ENCODE peak calls at places on chromosome 11, in seven cellular contexts. G, F, S, Y, Z, W and M are unnamed samples. For H3K4me1, the result is how much of the 10 kb centered on the place peaks cover.

GRCh38 chr11:69273571-69273970 is 20.4 kb upstream of the MYEOV start:
- DNase-seq in G (no peak), F (no peak), S (no peak), Y (no peak), Z (no peak), W (no peak), M (no peak)

GRCh38 chr11:66607126-66607834 is 9.2 kb upstream of the RBM14 start:
- DNase-seq in G (no peak), F (peak), S (peak), Y (peak), Z (peak), W (peak), M (peak)

GRCh38 chr11:69650081-69650831 is 9.3 kb downstream of the CCND1 start:
- DNase-seq in G (no peak), F (no peak), S (no peak), Y (no peak), Z (no peak), W (no peak), M (peak)

GRCh38 chr11:118230088-118230487 is 5.3 kb upstream of the JAML start:
- DNase-seq in G (no peak), F (no peak), S (no peak), Y (no peak), Z (no peak), W (no peak), M (no peak)

GRCh38 chr11:69876013-69876412 is 56.8 kb upstream of the FGF3 start:
- DNase-seq in G (no peak), F (peak), S (peak), Y (peak), Z (no peak), W (no peak), M (peak)

GRCh38 chr11:72609045-72609444 is 65.2 kb downstream of the PDE2A start:
- DNase-seq in G (no peak), F (no peak), S (no peak), Y (no peak), Z (no peak), W (peak), M (no peak)

GRCh38 chr11:122803716-122804115 is 34.6 kb upstream of the CRTAM start:
- DNase-seq in G (no peak), F (no peak), S (no peak), Y (no peak), Z (no peak), W (no peak), M (no peak)

GRCh38 chr11:114892381-114893197 is 214.3 kb downstream of the NXPE2 start:
- DNase-seq in G (no peak), F (no peak), S (no peak), Y (no peak), Z (peak), W (peak), M (no peak)

GRCh38 chr11:67468056-67468455 is 995 bp downstream of the TMEM134 start:
- DNase-seq in G (no peak), F (no peak), S (peak), Y (peak), Z (peak), W (no peak), M (no peak)

GRCh38 chr11:66112041-66112491 is 42.0 kb downstream of the PACS1 start:
- DNase-seq in G (no peak), F (no peak), S (no peak), Y (no peak), Z (no peak), W (peak), M (no peak)

GRCh38 chr11:72446929-72447753 is 12.8 kb upstream of the CLPB start:
- DNase-seq in G (peak), F (no peak), S (no peak), Y (no peak), Z (no peak), W (peak), M (no peak)

GRCh38 chr11:20739004-20739612 is 69.7 kb downstream of the NELL1 start:
- DNase-seq in G (no peak), F (no peak), S (no peak), Y (no peak), Z (no peak), W (no peak), M (no peak)

GRCh38 chr11:20238712-20239111 is 78.4 kb upstream of the DBX1 start:
- DNase-seq in G (no peak), F (no peak), S (peak), Y (peak), Z (no peak), W (no peak), M (no peak)

GRCh38 chr11:61173456-61173855 is 12.2 kb upstream of the VPS37C start:
- DNase-seq in G (no peak), F (no peak), S (no peak), Y (no peak), Z (no peak), W (peak), M (peak)

GRCh38 chr11:83773950-83774880 is 488.0 kb upstream of the CCDC90B start:
- DNase-seq in G (no peak), F (no peak), S (no peak), Y (no peak), Z (no peak), W (no peak), M (no peak)

GRCh38 chr11:13210424-13210823 is 67.2 kb upstream of the BMAL1 start:
- DNase-seq in G (peak), F (peak), S (peak), Y (peak), Z (peak), W (peak), M (peak)

GRCh38 chr11:89416961-89417360 is 74.2 kb downstream of the NOX4 start:
- DNase-seq in G (no peak), F (no peak), S (no peak), Y (no peak), Z (no peak), W (no peak), M (no peak)

GRCh38 chr11:130514316-130514715 is 65.9 kb downstream of the ADAMTS15 start:
- DNase-seq in G (no peak), F (no peak), S (no peak), Y (no peak), Z (no peak), W (no peak), M (no peak)

GRCh38 chr11:75567971-75568370 is 5.9 kb downstream of the SERPINH1 start:
- DNase-seq in G (no peak), F (no peak), S (no peak), Y (no peak), Z (no peak), W (no peak), M (no peak)

GRCh38 chr11:75565221-75565814 is 3.3 kb downstream of the SERPINH1 start:
- DNase-seq in G (no peak), F (no peak), S (no peak), Y (peak), Z (peak), W (peak), M (peak)

GRCh38 chr11:75565916-75566762 is 4.1 kb downstream of the SERPINH1 start:
- DNase-seq in G (no peak), F (no peak), S (no peak), Y (no peak), Z (no peak), W (no peak), M (no peak)

GRCh38 chr11:75568616-75569219 is 6.7 kb downstream of the SERPINH1 start:
- DNase-seq in G (no peak), F (no peak), S (no peak), Y (no peak), Z (no peak), W (no peak), M (no peak)

DNA sequence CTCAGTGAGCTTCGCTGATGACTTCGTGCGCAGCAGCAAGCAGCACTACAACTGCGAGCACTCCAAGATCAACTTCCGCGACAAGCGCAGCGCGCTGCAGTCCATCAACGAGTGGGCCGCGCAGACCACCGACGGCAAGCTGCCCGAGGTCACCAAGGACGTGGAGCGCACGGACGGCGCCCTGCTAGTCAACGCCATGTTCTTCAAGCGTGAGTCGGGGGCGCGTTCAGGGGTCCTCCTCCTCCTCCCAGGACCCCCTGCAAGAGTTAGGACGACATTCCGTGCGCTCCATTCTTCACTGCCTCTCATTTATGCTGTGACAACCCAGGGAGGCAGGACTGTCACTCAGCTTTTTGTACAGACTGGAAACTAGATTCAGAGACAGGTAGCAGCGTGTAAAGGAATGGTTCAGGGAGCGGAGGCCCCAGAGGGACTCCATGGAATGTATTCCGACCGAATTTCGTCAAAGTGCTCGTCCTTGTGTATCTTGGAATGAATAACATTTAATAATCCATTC is 4.8 kb downstream of the SERPINH1 start:
- DNase-seq in G (no peak), F (no peak), S (no peak), Y (no peak), Z (no peak), W (no peak), M (no peak)
- H3K4me1 ChIP-seq in G (under half), F (under half), S (under half), Y (under half), Z (under half), W (under half), M (under half)

GRCh38 chr11:34855021-34855753 is 61.0 kb downstream of the APIP start:
- DNase-seq in G (no peak), F (no peak), S (no peak), Y (peak), Z (no peak), W (peak), M (no peak)
- H3K27ac ChIP-seq in G (no peak), F (no peak), S (no peak), Y (peak), Z (no peak), W (no peak), M (no peak)

DNA sequence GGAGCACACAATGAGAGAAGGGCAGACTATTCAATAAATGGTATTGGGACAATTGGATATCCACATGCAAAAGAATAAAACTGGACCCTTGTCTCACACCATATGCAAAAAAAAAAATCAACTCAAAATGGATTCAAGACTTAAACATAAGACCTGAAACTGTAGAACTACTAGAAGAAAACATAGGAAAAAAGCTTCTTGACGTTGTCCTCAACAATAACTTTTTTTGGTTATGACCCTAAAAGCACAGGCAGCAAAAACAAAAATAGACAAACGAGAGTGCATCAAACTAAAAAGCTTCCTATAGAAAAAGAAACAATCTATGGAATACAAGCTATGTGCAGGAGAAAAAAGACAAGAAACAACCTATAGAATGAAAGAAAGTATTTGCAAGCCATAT is 37.1 kb upstream of the EED start:
- DNase-seq in G (no peak), F (no peak), S (no peak), Y (no peak), Z (no peak), W (no peak), M (no peak)
- TF ChIP-seq POLR2A in G (no peak), F (no peak), S (no peak), Y (no peak), Z (no peak), W (no peak), M (no peak)

GRCh38 chr11:117020873-117021564 is 77.2 kb downstream of the SIK3 start:
- DNase-seq in G (no peak), F (no peak), S (no peak), Y (no peak), Z (no peak), W (no peak), M (no peak)
- H3K4me1 ChIP-seq in G (under half), F (under half), S (half or more), Y (under half), Z (under half), W (half or more), M (under half)

DNA sequence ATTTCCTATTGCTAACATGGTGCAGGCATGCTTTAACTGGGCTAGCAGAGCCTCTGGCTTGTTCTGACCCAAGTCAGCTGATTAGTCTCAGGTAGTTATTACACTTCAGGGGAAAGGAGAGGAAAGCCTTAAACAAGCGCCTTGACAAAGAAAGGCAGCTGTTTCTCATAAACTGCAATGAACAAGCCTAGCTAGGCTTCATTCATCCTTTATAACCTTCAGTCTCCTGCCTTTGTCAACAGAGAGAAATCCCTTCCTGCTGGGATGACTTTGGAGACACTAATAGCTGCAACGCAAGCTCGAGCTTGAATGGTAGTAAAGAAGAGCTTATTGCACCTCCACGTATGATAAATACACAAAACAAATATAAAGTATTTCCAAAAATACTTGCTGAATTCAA is 68.4 kb downstream of the CCDC34 start:
- DNase-seq in G (no peak), F (no peak), S (no peak), Y (peak), Z (no peak), W (no peak), M (no peak)
- H3K27ac ChIP-seq in G (no peak), F (no peak), S (no peak), Y (peak), Z (no peak), W (no peak), M (no peak)

GRCh38 chr11:313787-314547 is at the start of gene IFITM1:
- DNase-seq in G (no peak), F (no peak), S (no peak), Y (peak), Z (no peak), W (no peak), M (no peak)
- TF ChIP-seq POLR2A in G (no peak), F (peak), S (peak), Y (peak), Z (peak), W (no peak), M (peak)

GRCh38 chr11:102447941-102448868 is 4.4 kb downstream of the TMEM123 start:
- DNase-seq in G (no peak), F (no peak), S (no peak), Y (no peak), Z (no peak), W (no peak), M (no peak)
- H3K4me1 ChIP-seq in G (under half), F (under half), S (under half), Y (under half), Z (under half), W (half or more), M (under half)

GRCh38 chr11:112182867-112183266 is 7.6 kb downstream of the BCO2 start:
- DNase-seq in G (no peak), F (no peak), S (no peak), Y (no peak), Z (no peak), W (no peak), M (no peak)

GRCh38 chr11:112186304-112186703 is 11.0 kb downstream of the BCO2 start:
- DNase-seq in G (no peak), F (no peak), S (no peak), Y (no peak), Z (no peak), W (no peak), M (no peak)

GRCh38 chr11:112185883-112186282 is 10.6 kb downstream of the BCO2 start:
- DNase-seq in G (no peak), F (no peak), S (no peak), Y (no peak), Z (no peak), W (no peak), M (no peak)
- H3K27ac ChIP-seq in G (no peak), F (no peak), S (no peak), Y (no peak), Z (no peak), W (no peak), M (no peak)

GRCh38 chr11:6608726-6609501 is 3.1 kb downstream of the TAF10 start:
- DNase-seq in G (no peak), F (no peak), S (no peak), Y (no peak), Z (peak), W (no peak), M (peak)

GRCh38 chr11:6611092-6612007 is 666 bp downstream of the TAF10 start:
- DNase-seq in G (no peak), F (no peak), S (peak), Y (peak), Z (peak), W (no peak), M (peak)

GRCh38 chr11:6610591-6610990 is 1.4 kb downstream of the TAF10 start:
- DNase-seq in G (no peak), F (no peak), S (no peak), Y (no peak), Z (peak), W (no peak), M (peak)

GRCh38 chr11:6608011-6608410 is 4.0 kb downstream of the TAF10 start:
- DNase-seq in G (no peak), F (no peak), S (no peak), Y (no peak), Z (peak), W (no peak), M (peak)

GRCh38 chr11:6609502-6610015 is 2.5 kb downstream of the TAF10 start:
- DNase-seq in G (no peak), F (no peak), S (no peak), Y (no peak), Z (peak), W (no peak), M (peak)
- TF ChIP-seq POLR2A in G (peak), F (no peak), S (no peak), Y (no peak), Z (no peak), W (no peak), M (no peak)